ENCODE peak calls at places on chromosomes 13 and 19, in eight cellular contexts. P is effector CD4-positive, alpha-beta T cell; Z is GM12891; N is iPS-NIHi11; Y is putamen; F is HFFc6; S is NCI-H1105; D is ascending aorta. K is an unnamed sample.

GRCh38 chr13:111546921-111547675 is 226.7 kb downstream of the TEX29 start:
- DNase-seq in N (no peak), D (no peak), F (no peak), S (no peak), P (no peak), Y (no peak), Z (no peak), K (no peak)

GRCh38 chr19:17861542-17862402 is 2.1 kb downstream of the RPL18A start:
- DNase-seq in N (no peak), P (no peak), Y (no peak), Z (no peak), F (no peak), D (no peak), S (no peak), K (no peak)

GRCh38 chr13:53007872-53008271 is 20.7 kb upstream of the OLFM4 start:
- DNase-seq in N (no peak), F (no peak), S (no peak), Y (no peak), Z (no peak), P (no peak), D (no peak), K (no peak)

GRCh38 chr13:108269601-108270328 is at the start of gene TNFSF13B:
- DNase-seq in D (no peak), P (peak), N (peak), F (no peak), Y (peak), S (no peak), Z (peak), K (peak)

GRCh38 chr13:28239374-28239773 is 101.0 kb downstream of the PAN3 start:
- DNase-seq in S (no peak), F (no peak), P (no peak), D (no peak), Y (no peak), Z (no peak), N (no peak), K (no peak)

GRCh38 chr13:71017607-71018006 is 849.4 kb downstream of the DACH1 start:
- DNase-seq in Z (no peak), Y (no peak), F (no peak), N (no peak), S (no peak), P (no peak), D (no peak), K (no peak)

GRCh38 chr19:16398530-16399241 is 73.1 kb downstream of the EPS15L1 start:
- DNase-seq in D (no peak), S (peak), N (no peak), Y (no peak), P (no peak), F (no peak), Z (no peak), K (no peak)

GRCh38 chr19:44748426-44749254 is at the start of gene BCL3:
- DNase-seq in D (no peak), S (no peak), Z (peak), F (no peak), P (peak), Y (no peak), N (peak), K (peak)